ENCODE peak calls at places on chromosome 7, in seven cellular contexts. H is GM12865; V is NB4; R is AG10803; Q is naive thymus-derived CD4-positive, alpha-beta T cell; B is hepatocyte; Z is kidney. U is an unnamed sample.

GRCh38 chr7:30354791-30355190 is 70.4 kb downstream of the ZNRF2 start:
- DNase-seq in B (no peak), H (no peak), R (no peak), V (no peak), Z (no peak), Q (no peak), U (no peak)

GRCh38 chr7:27836525-27836924 is 96.6 kb downstream of the TAX1BP1 start:
- DNase-seq in R (no peak), Q (no peak), Z (no peak), H (no peak), V (no peak), B (no peak), U (no peak)

GRCh38 chr7:90188281-90188680 is 23.3 kb upstream of the STEAP2 start:
- DNase-seq in R (no peak), V (peak; percentile 75), Z (no peak), H (peak; percentile 9), B (peak; percentile 31), Q (no peak), U (no peak)

GRCh38 chr7:76303829-76304505 is 1.5 kb downstream of the HSPB1 start:
- DNase-seq in Z (no peak), R (no peak), V (peak; percentile 51), Q (peak; percentile 35), H (no peak), B (peak; percentile 49), U (no peak)

GRCh38 chr7:21996641-21997040 is 50.9 kb upstream of the CDCA7L start:
- DNase-seq in B (no peak), R (peak; percentile 11), Z (no peak), Q (no peak), V (no peak), H (no peak), U (peak; percentile 47)

GRCh38 chr7:2109936-2110585 is 122.7 kb downstream of the MAD1L1 start:
- DNase-seq in R (peak; percentile 80), H (peak; percentile 43), V (peak; percentile 87), Z (peak; percentile 69), Q (no peak), B (peak; percentile 49), U (peak; percentile 95)

GRCh38 chr7:99733448-99733847 is 1.5 kb downstream of the CYP3A7 start:
- DNase-seq in R (peak; percentile 1), B (no peak), V (peak; percentile 43), Z (no peak), H (peak; percentile 21), Q (no peak), U (no peak)

GRCh38 chr7:77866791-77867190 is 68.2 kb downstream of the PHTF2 start:
- DNase-seq in R (peak; percentile 85), B (peak; percentile 25), H (no peak), V (peak; percentile 28), Q (no peak), Z (no peak), U (peak; percentile 33)

GRCh38 chr7:45980181-45980905 is 59.3 kb upstream of the IGFBP3 start:
- DNase-seq in V (no peak), H (no peak), Z (no peak), R (peak; percentile 89), B (no peak), Q (no peak), U (peak; percentile 39)

GRCh38 chr7:133829336-133829897 is 297.7 kb upstream of the LRGUK start:
- DNase-seq in R (peak; percentile 41), H (no peak), Q (no peak), V (no peak), Z (no peak), B (no peak), U (peak; percentile 16)

GRCh38 chr7:103540986-103541385 is 95.0 kb upstream of the SLC26A5 start:
- DNase-seq in H (no peak), R (no peak), Z (peak; percentile 80), Q (no peak), B (no peak), V (no peak), U (no peak)

GRCh38 chr7:117072620-117073118 is 119.4 kb downstream of the ST7 start:
- DNase-seq in V (peak; percentile 18), Q (no peak), Z (no peak), B (no peak), R (peak; percentile 73), H (no peak), U (no peak)

GRCh38 chr7:64625114-64626082 is 40.5 kb upstream of the ZNF107 start:
- DNase-seq in V (peak; percentile 68), R (no peak), H (peak; percentile 6), Z (no peak), Q (peak; percentile 17), B (no peak), U (no peak)

GRCh38 chr7:116449441-116449840 is 50.1 kb upstream of the CAV2 start:
- DNase-seq in R (no peak), Q (no peak), Z (no peak), H (no peak), B (no peak), V (no peak), U (no peak)

GRCh38 chr7:41981046-41982040 is 255.7 kb downstream of the GLI3 start:
- DNase-seq in V (no peak), H (no peak), R (no peak), B (no peak), Z (no peak), Q (no peak), U (no peak)

GRCh38 chr7:108455833-108456677 is at the start of gene NRCAM:
- DNase-seq in B (peak; percentile 88), Q (peak; percentile 60), Z (peak; percentile 81), R (peak; percentile 17), V (peak; percentile 12), H (peak; percentile 46), U (peak; percentile 25)

GRCh38 chr7:102046373-102047117 is 229.1 kb downstream of the CUX1 start:
- DNase-seq in Z (no peak), V (no peak), B (no peak), H (no peak), R (peak; percentile 5), Q (no peak), U (peak; percentile 10)

GRCh38 chr7:102864958-102865357 is 47.8 kb upstream of the LRRC17 start:
- DNase-seq in Z (no peak), R (no peak), V (no peak), B (no peak), H (no peak), Q (no peak), U (no peak)

GRCh38 chr7:47451851-47452205 is 130.1 kb downstream of the TNS3 start:
- DNase-seq in Q (no peak), B (no peak), R (peak; percentile 61), Z (no peak), V (no peak), H (no peak), U (peak; percentile 56)
- H3K4me3 ChIP-seq in Q (no peak overlapping the region), B (no peak overlapping the region), R (no peak overlapping the region), Z (no peak overlapping the region), V (no peak overlapping the region), H (no peak overlapping the region), U (no peak overlapping the region)

DNA sequence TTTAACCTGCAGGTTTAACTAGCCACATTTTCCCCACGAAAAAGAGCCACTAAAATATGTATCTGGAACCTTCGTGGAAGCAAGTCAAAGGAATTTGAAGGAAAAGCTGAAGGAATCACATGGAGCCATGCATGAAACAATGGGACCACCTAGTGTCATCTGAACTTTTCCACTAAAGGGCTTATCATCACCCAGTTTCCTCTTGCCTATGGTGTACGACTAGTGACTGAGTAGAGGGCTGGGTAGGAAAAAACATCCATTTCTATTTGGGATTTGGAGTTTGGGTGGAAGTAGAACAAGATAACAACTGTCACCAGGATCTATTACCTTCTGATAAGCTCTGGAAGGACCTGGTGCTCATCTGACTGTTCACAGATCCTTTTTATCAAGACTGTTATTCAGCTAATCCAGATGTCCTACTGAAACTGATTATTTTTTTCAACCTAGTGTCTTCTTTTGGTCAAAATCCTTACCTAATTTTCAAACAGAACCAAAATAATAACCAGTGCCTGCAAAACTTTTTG is 153.2 kb upstream of the COL1A2 start:
- DNase-seq in Z (no peak), B (no peak), R (no peak), Q (no peak), V (no peak), H (no peak), U (no peak)
- H3K4me3 ChIP-seq in Z (no peak overlapping the region), B (no peak overlapping the region), R (no peak overlapping the region), Q (no peak overlapping the region), V (no peak overlapping the region), H (no peak overlapping the region), U (no peak overlapping the region)

GRCh38 chr7:158589653-158590052 is 2.0 kb upstream of the PTPRN2 start:
- DNase-seq in R (no peak), H (no peak), B (no peak), Z (no peak), Q (no peak), V (no peak), U (no peak)

GRCh38 chr7:158588878-158589442 is 1.3 kb upstream of the PTPRN2 start:
- DNase-seq in Z (no peak), H (no peak), B (no peak), Q (no peak), R (no peak), V (no peak), U (no peak)

GRCh38 chr7:158587425-158588084 is at the start of gene PTPRN2:
- DNase-seq in Z (peak; percentile 75), H (peak; percentile 50), B (peak; percentile 92), V (peak; percentile 76), R (peak; percentile 30), Q (peak; percentile 33), U (peak; percentile 48)

GRCh38 chr7:158586499-158587191 is 978 bp downstream of the PTPRN2 start:
- DNase-seq in V (no peak), R (no peak), Z (peak; percentile 66), Q (no peak), B (no peak), H (no peak), U (peak; percentile 11)

GRCh38 chr7:158588085-158588877 is 658 bp upstream of the PTPRN2 start:
- DNase-seq in B (peak; percentile 32), H (no peak), V (no peak), R (no peak), Z (peak; percentile 65), Q (no peak), U (no peak)
- H3K4me3 ChIP-seq in B (no peak overlapping the region), H (no peak overlapping the region), V (no peak overlapping the region), R (peak overlapping the region; percentile 16), Z (no peak overlapping the region), Q (no peak overlapping the region), U (no peak overlapping the region)

DNA sequence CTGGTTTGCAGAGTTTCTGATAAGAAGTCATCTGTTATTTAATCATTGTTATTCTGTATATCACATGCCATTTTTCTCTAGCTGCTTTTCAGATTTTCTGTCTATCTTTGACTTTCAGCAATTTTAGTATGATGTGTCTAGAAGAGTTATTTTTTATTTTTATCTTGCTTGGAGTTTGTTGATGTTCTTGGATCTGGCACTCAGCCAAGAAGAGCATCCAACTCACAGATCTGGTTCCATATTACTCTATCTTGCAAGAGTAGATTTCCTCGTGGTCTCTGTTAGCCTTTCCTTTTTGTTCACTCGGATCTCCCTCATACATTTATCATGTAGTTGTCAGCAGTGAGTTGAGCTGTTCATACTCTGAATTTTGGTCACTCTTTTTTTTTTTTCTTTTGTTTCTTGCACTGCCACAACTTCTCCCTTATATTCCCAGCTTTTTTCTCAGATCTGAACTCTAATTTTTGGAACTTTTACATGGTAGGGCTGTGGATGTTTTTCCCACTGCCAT is 54.8 kb upstream of the CALCR start:
- DNase-seq in V (no peak), R (no peak), H (no peak), Q (no peak), Z (no peak), B (no peak), U (no peak)
- H3K4me3 ChIP-seq in V (no peak overlapping the region), R (no peak overlapping the region), H (no peak overlapping the region), Q (no peak overlapping the region), Z (no peak overlapping the region), B (no peak overlapping the region), U (no peak overlapping the region)

GRCh38 chr7:26667514-26668133 is 196.8 kb downstream of the SKAP2 start:
- DNase-seq in V (peak; percentile 96), Q (peak; percentile 75), R (peak; percentile 93), B (peak; percentile 94), H (peak; percentile 81), Z (peak; percentile 54), U (peak; percentile 93)
- H3K4me3 ChIP-seq in V (no peak overlapping the region), Q (no peak overlapping the region), R (no peak overlapping the region), B (no peak overlapping the region), H (no peak overlapping the region), Z (no peak overlapping the region), U (no peak overlapping the region)

GRCh38 chr7:123558506-123558874 is 872 bp upstream of the NDUFA5 start:
- DNase-seq in H (no peak), Z (no peak), Q (no peak), R (no peak), B (no peak), V (no peak), U (no peak)
- H3K4me3 ChIP-seq in H (peak overlapping the region; percentile 98), Z (peak overlapping the region; percentile 100), Q (peak overlapping the region; percentile 95), R (peak overlapping the region; percentile 96), B (no peak overlapping the region), V (peak overlapping the region; percentile 80), U (peak overlapping the region; percentile 73)